ENCODE peak calls at places on chromosomes 5 and 9, in four cellular contexts. Q is left ventricle myocardium inferior, X is right lobe of liver, F is progenitor cell of endocrine pancreas. T is an unnamed sample.

GRCh38 chr9:107131108-107131799 is 151.8 kb upstream of the RAD23B start:
- DNase-seq in Q (no peak), X (no peak), F (no peak), T (no peak)

GRCh38 chr5:38404667-38405276 is 146.4 kb downstream of the EGFLAM start:
- DNase-seq in Q (no peak), X (peak), F (peak), T (no peak)

GRCh38 chr9:116792271-116792670 is 105.2 kb downstream of the TRIM32 start:
- DNase-seq in Q (no peak), X (no peak), F (no peak), T (no peak)

GRCh38 chr9:130825809-130826208 is 9.2 kb upstream of the ABL1 start:
- DNase-seq in Q (no peak), X (no peak), F (no peak), T (no peak)

GRCh38 chr9:107638922-107639321 is 149.4 kb upstream of the KLF4 start:
- DNase-seq in Q (peak), X (peak), F (no peak), T (no peak)

GRCh38 chr5:4570047-4571015 is 569.8 kb upstream of the ADAMTS16 start:
- DNase-seq in Q (no peak), X (no peak), F (no peak), T (no peak)

GRCh38 chr9:26975728-26976707 is 19.8 kb downstream of the IFT74 start:
- DNase-seq in Q (no peak), X (no peak), F (no peak), T (no peak)

GRCh38 chr5:1728846-1729245 is 70.8 kb downstream of the MRPL36 start:
- DNase-seq in Q (no peak), X (peak), F (no peak), T (peak)

GRCh38 chr5:131899686-131900085 is 45.8 kb downstream of the MEIKIN start:
- DNase-seq in Q (no peak), X (no peak), F (no peak), T (no peak)

GRCh38 chr9:132622144-132622543 is 39.7 kb downstream of the BARHL1 start:
- DNase-seq in Q (no peak), X (no peak), F (no peak), T (no peak)

GRCh38 chr5:179125789-179126505 is 65.8 kb downstream of the ZNF354C start:
- DNase-seq in Q (no peak), X (peak), F (no peak), T (peak)

GRCh38 chr9:109627042-109627441 is 128.9 kb upstream of the PTPN3 start:
- DNase-seq in Q (peak), X (no peak), F (no peak), T (no peak)

GRCh38 chr5:179668404-179668803 is 12.4 kb downstream of the CBY3 start:
- DNase-seq in Q (no peak), X (no peak), F (no peak), T (no peak)

GRCh38 chr5:82620957-82621600 is 342.9 kb upstream of the RPS23 start:
- DNase-seq in Q (no peak), X (no peak), F (no peak), T (no peak)

GRCh38 chr5:155616779-155617392 is 603.3 kb downstream of the KIF4B start:
- DNase-seq in Q (no peak), X (peak), F (peak), T (no peak)

GRCh38 chr9:104326912-104327311 is 177.2 kb upstream of the OR13F1 start:
- DNase-seq in Q (no peak), X (no peak), F (no peak), T (no peak)

DNA sequence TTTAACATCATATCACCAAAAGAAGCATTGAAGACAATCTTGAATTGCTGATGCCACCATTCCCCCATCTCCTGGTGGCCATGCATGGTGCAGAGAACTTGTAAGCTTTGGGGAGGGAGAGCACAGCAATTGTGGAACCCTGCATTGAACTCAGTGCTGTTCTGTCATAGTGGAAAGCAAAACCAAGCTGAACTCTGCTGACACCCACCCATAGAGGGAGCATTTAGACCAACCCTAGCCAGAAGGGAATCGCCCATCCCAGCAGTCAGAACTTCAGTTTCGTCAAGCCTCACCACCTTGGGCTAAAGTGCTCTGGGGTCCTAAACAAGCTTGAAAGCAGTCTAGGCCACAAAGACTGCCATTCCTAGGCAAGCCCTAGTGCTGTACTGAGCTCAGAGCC is 37.4 kb upstream of the RUSC2 start:
- DNase-seq in Q (no peak), X (no peak), F (no peak), T (no peak)
- TF ChIP-seq CTCF in Q (no peak), X (no peak), F (no peak), T (no peak)

DNA sequence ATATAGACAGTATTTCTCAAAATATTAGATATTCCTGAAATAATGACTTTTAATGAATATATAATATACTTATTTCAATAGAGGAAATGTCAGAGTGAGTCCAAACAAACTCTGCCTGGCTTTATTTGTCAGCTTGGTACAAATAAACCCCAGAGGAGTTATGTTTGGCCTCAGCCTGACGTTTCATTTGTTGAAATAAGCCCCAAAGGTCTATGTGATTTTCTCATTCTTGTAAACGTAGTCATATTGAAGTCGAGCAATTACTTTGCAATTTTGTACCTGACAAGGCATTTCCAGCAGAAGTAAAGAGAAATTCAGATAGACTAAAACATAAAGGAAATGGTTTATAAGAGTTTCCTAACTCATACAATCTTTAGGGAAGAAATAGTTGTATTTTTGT is 57.9 kb downstream of the MCCC2 start:
- DNase-seq in Q (no peak), X (no peak), F (no peak), T (no peak)
- TF ChIP-seq CTCF in Q (no peak), X (no peak), F (no peak), T (no peak)

DNA sequence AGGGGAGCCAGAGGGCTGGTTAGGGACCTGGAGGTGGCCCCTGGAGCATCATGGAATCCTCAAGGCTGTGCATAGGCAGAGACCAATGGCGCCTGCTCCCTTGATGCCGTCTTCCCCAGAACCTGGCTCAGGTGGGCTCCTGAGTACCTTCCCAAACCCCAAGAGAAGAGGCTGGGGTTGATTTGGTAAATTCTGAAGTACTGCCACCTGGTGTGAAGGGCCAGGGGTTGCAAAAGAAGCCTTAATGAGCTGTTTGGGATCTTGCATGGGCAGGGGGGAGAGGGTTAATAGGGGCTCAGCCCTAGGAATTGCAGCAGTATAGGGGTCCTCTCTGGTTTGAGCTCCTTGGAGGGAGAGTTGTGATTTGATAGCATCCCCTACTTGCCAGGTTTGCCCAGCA is 52.1 kb downstream of the CYSTM1 start:
- DNase-seq in Q (no peak), X (no peak), F (no peak), T (no peak)
- TF ChIP-seq CTCF in Q (no peak), X (no peak), F (no peak), T (no peak)

GRCh38 chr5:59496524-59497134 is 396.9 kb downstream of the PDE4D start:
- DNase-seq in Q (no peak), X (no peak), F (no peak), T (no peak)
- TF ChIP-seq CTCF in Q (peak), X (peak), F (peak), T (peak)

GRCh38 chr5:77017668-77018067 is 12.5 kb upstream of the AGGF1 start:
- DNase-seq in Q (no peak), X (no peak), F (no peak), T (no peak)
- TF ChIP-seq CTCF in Q (no peak), X (no peak), F (no peak), T (no peak)

GRCh38 chr5:16529319-16529718 is 63.7 kb upstream of the ZNF622 start:
- DNase-seq in Q (no peak), X (no peak), F (no peak), T (no peak)

GRCh38 chr5:16534280-16534679 is 68.7 kb upstream of the ZNF622 start:
- DNase-seq in Q (peak), X (no peak), F (no peak), T (no peak)

GRCh38 chr5:16531063-16531667 is 65.6 kb upstream of the ZNF622 start:
- DNase-seq in Q (no peak), X (no peak), F (no peak), T (no peak)

DNA sequence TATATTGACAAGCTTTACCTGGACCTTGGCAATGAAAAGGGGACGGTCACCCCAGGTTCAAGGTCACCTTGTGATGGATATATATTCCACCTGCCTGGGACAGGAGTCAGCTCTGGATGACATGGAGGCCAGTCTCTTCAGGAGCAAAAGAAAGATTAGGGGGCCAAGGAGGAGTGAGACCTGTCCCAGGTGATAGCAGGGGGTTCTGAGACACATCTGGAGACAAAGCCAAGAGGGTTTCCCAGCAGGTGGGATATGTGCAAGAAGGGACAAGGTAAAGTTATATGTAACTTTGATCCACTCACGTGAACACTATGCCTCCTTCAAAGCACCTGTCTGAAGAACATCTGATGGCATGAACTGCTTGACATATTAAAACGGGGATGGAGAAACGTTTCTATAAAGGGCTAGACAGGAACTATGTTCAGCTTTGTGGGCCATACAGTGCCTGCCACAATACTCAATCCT is 62.8 kb upstream of the ZNF622 start:
- DNase-seq in Q (no peak), X (no peak), F (no peak), T (no peak)
- TF ChIP-seq CTCF in Q (no peak), X (no peak), F (no peak), T (no peak)